ENCODE peak calls at places on chromosome 11, in seven cellular contexts. One of them, this sample, is unnamed. For H3K27me3, the result is how much of the 10 kb centered on the place peaks cover.

GRCh38 chr11:44398266-44399045 is 88.5 kb upstream of the ALX4 start:
- DNase-seq in osteoblast: no peak
- DNase-seq in CD4-positive, alpha-beta T cell: no peak
- DNase-seq in CD8-positive, alpha-beta T cell: no peak
- DNase-seq in heart left ventricle: no peak
- DNase-seq in stomach: no peak
- DNase-seq in brain microvascular endothelial cell: no peak
- DNase-seq in this sample: no peak

GRCh38 chr11:44623716-44624491 is 58.4 kb downstream of the CD82 start:
- DNase-seq in brain microvascular endothelial cell: no peak
- DNase-seq in osteoblast: peak
- DNase-seq in heart left ventricle: no peak
- DNase-seq in CD8-positive, alpha-beta T cell: no peak
- DNase-seq in stomach: peak
- DNase-seq in CD4-positive, alpha-beta T cell: no peak
- DNase-seq in this sample: peak

GRCh38 chr11:47431356-47432083 is 5.3 kb upstream of the PSMC3 start:
- DNase-seq in stomach: no peak
- DNase-seq in brain microvascular endothelial cell: no peak
- DNase-seq in CD4-positive, alpha-beta T cell: no peak
- DNase-seq in osteoblast: no peak
- DNase-seq in CD8-positive, alpha-beta T cell: no peak
- DNase-seq in heart left ventricle: peak
- DNase-seq in this sample: no peak

GRCh38 chr11:2436013-2436520 is 8.2 kb downstream of the TRPM5 start:
- DNase-seq in osteoblast: no peak
- DNase-seq in CD8-positive, alpha-beta T cell: no peak
- DNase-seq in stomach: no peak
- DNase-seq in brain microvascular endothelial cell: no peak
- DNase-seq in CD4-positive, alpha-beta T cell: no peak
- DNase-seq in heart left ventricle: peak
- DNase-seq in this sample: no peak

GRCh38 chr11:60334005-60334620 is 7.1 kb downstream of the MS4A6E start:
- DNase-seq in stomach: peak
- DNase-seq in osteoblast: peak
- DNase-seq in CD4-positive, alpha-beta T cell: peak
- DNase-seq in CD8-positive, alpha-beta T cell: peak
- DNase-seq in heart left ventricle: no peak
- DNase-seq in brain microvascular endothelial cell: peak
- DNase-seq in this sample: peak

GRCh38 chr11:17256512-17256911 is 20.0 kb upstream of the NUCB2 start:
- DNase-seq in brain microvascular endothelial cell: peak
- DNase-seq in osteoblast: peak
- DNase-seq in heart left ventricle: no peak
- DNase-seq in CD8-positive, alpha-beta T cell: no peak
- DNase-seq in CD4-positive, alpha-beta T cell: no peak
- DNase-seq in stomach: no peak
- DNase-seq in this sample: no peak

GRCh38 chr11:8717876-8718753 is 35.5 kb downstream of the RPL27A start:
- DNase-seq in brain microvascular endothelial cell: peak
- DNase-seq in CD4-positive, alpha-beta T cell: no peak
- DNase-seq in stomach: peak
- DNase-seq in osteoblast: peak
- DNase-seq in heart left ventricle: no peak
- DNase-seq in CD8-positive, alpha-beta T cell: no peak
- DNase-seq in this sample: peak

GRCh38 chr11:121829159-121829643 is 286.8 kb downstream of the BLID start:
- DNase-seq in CD8-positive, alpha-beta T cell: no peak
- DNase-seq in osteoblast: peak
- DNase-seq in CD4-positive, alpha-beta T cell: no peak
- DNase-seq in brain microvascular endothelial cell: peak
- DNase-seq in heart left ventricle: no peak
- DNase-seq in stomach: no peak
- DNase-seq in this sample: no peak

GRCh38 chr11:65288706-65289536 is 25.7 kb upstream of the CDC42EP2 start:
- DNase-seq in osteoblast: no peak
- DNase-seq in brain microvascular endothelial cell: no peak
- DNase-seq in stomach: no peak
- DNase-seq in heart left ventricle: peak
- DNase-seq in CD8-positive, alpha-beta T cell: no peak
- DNase-seq in CD4-positive, alpha-beta T cell: no peak
- DNase-seq in this sample: no peak

GRCh38 chr11:44189986-44190882 is 94.8 kb downstream of the EXT2 start:
- DNase-seq in osteoblast: no peak
- DNase-seq in stomach: no peak
- DNase-seq in CD8-positive, alpha-beta T cell: no peak
- DNase-seq in brain microvascular endothelial cell: no peak
- DNase-seq in heart left ventricle: no peak
- DNase-seq in CD4-positive, alpha-beta T cell: no peak
- DNase-seq in this sample: no peak

GRCh38 chr11:45402049-45402630 is 116.0 kb upstream of the SYT13 start:
- DNase-seq in CD8-positive, alpha-beta T cell: no peak
- DNase-seq in brain microvascular endothelial cell: no peak
- DNase-seq in stomach: no peak
- DNase-seq in osteoblast: no peak
- DNase-seq in CD4-positive, alpha-beta T cell: no peak
- DNase-seq in heart left ventricle: no peak
- DNase-seq in this sample: no peak

GRCh38 chr11:130827697-130828377 is 88.4 kb downstream of the SNX19 start:
- DNase-seq in CD8-positive, alpha-beta T cell: no peak
- DNase-seq in brain microvascular endothelial cell: peak
- DNase-seq in osteoblast: peak
- DNase-seq in stomach: peak
- DNase-seq in CD4-positive, alpha-beta T cell: no peak
- DNase-seq in heart left ventricle: no peak
- DNase-seq in this sample: peak
- TF ChIP-seq CTCF in CD8-positive, alpha-beta T cell: no peak
- TF ChIP-seq CTCF in brain microvascular endothelial cell: peak
- TF ChIP-seq CTCF in osteoblast: peak
- TF ChIP-seq CTCF in stomach: peak
- TF ChIP-seq CTCF in CD4-positive, alpha-beta T cell: no peak
- TF ChIP-seq CTCF in heart left ventricle: peak
- TF ChIP-seq CTCF in this sample: peak

DNA sequence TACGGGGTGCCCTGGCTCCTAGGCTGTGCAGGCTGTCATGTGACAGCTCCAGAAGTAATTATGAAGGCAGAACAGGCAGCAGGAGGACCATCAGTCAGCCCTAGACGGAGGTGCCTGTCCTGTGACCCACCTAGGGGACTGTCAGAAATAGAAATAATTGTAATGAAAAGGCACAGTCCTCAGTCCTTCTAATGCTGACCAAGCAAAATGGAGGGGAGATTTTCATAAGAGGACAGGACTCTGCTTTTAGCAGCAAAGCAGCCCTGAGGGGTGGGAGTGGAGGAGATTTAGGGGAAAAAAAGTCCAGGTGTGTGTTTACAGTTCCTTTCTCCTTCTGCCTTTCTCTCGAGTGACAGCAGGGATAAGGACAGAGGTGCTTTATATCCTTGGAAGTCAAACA is 108.3 kb upstream of the KIRREL3 start:
- DNase-seq in CD8-positive, alpha-beta T cell: no peak
- DNase-seq in brain microvascular endothelial cell: no peak
- DNase-seq in CD4-positive, alpha-beta T cell: no peak
- DNase-seq in heart left ventricle: no peak
- DNase-seq in stomach: no peak
- DNase-seq in osteoblast: no peak
- DNase-seq in this sample: no peak
- H3K27me3 ChIP-seq in CD8-positive, alpha-beta T cell: under half
- H3K27me3 ChIP-seq in brain microvascular endothelial cell: under half
- H3K27me3 ChIP-seq in CD4-positive, alpha-beta T cell: under half
- H3K27me3 ChIP-seq in heart left ventricle: under half
- H3K27me3 ChIP-seq in stomach: under half
- H3K27me3 ChIP-seq in osteoblast: under half
- H3K27me3 ChIP-seq in this sample: under half

GRCh38 chr11:62439785-62440602 is 21.2 kb downstream of the SCGB1A1 start:
- DNase-seq in brain microvascular endothelial cell: no peak
- DNase-seq in CD8-positive, alpha-beta T cell: no peak
- DNase-seq in stomach: no peak
- DNase-seq in CD4-positive, alpha-beta T cell: no peak
- DNase-seq in heart left ventricle: no peak
- DNase-seq in osteoblast: peak
- DNase-seq in this sample: no peak
- TF ChIP-seq CTCF in brain microvascular endothelial cell: peak
- TF ChIP-seq CTCF in CD8-positive, alpha-beta T cell: no peak
- TF ChIP-seq CTCF in stomach: no peak
- TF ChIP-seq CTCF in CD4-positive, alpha-beta T cell: no peak
- TF ChIP-seq CTCF in heart left ventricle: no peak
- TF ChIP-seq CTCF in osteoblast: peak
- TF ChIP-seq CTCF in this sample: no peak

DNA sequence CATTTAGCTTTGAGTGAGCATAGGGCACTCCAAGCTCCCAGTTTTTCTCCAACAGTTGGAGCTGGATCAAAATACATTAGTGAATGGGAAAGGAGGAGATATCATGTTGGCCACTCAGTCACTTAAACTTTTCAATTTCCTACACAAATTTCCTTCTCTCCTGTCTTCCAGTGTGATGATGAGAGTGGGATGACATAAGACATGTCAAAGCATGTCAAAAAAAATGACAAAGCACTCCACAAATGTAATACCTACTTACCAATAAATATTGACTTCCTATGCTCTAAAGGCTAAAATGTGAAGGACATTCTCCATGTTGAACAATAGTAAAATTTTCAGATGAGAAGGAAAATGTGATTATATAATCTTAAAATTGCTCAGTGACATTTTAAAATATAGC is 1.5 kb upstream of the GRM5 start:
- DNase-seq in stomach: no peak
- DNase-seq in CD8-positive, alpha-beta T cell: no peak
- DNase-seq in heart left ventricle: no peak
- DNase-seq in brain microvascular endothelial cell: no peak
- DNase-seq in osteoblast: no peak
- DNase-seq in CD4-positive, alpha-beta T cell: no peak
- DNase-seq in this sample: no peak
- H3K27me3 ChIP-seq in stomach: under half
- H3K27me3 ChIP-seq in CD8-positive, alpha-beta T cell: under half
- H3K27me3 ChIP-seq in heart left ventricle: under half
- H3K27me3 ChIP-seq in brain microvascular endothelial cell: under half
- H3K27me3 ChIP-seq in osteoblast: under half
- H3K27me3 ChIP-seq in CD4-positive, alpha-beta T cell: under half
- H3K27me3 ChIP-seq in this sample: under half

GRCh38 chr11:73252577-73253191 is 19.5 kb upstream of the P2RY6 start:
- DNase-seq in CD4-positive, alpha-beta T cell: no peak
- DNase-seq in brain microvascular endothelial cell: no peak
- DNase-seq in heart left ventricle: no peak
- DNase-seq in osteoblast: no peak
- DNase-seq in CD8-positive, alpha-beta T cell: no peak
- DNase-seq in stomach: peak
- DNase-seq in this sample: no peak
- TF ChIP-seq CTCF in CD4-positive, alpha-beta T cell: no peak
- TF ChIP-seq CTCF in brain microvascular endothelial cell: peak
- TF ChIP-seq CTCF in heart left ventricle: no peak
- TF ChIP-seq CTCF in osteoblast: peak
- TF ChIP-seq CTCF in CD8-positive, alpha-beta T cell: no peak
- TF ChIP-seq CTCF in stomach: no peak
- TF ChIP-seq CTCF in this sample: no peak